ENCODE peak calls at places on chromosomes 2 and 18, in five cellular contexts. Q is H1, U is K562, R is IMR-90, S is HepG2. W is an unnamed sample.

GRCh38 chr2:237062585-237062984 is 23.1 kb upstream of the COPS8 start:
- DNase-seq in R (peak), U (no peak), Q (no peak), S (no peak), W (no peak)

GRCh38 chr2:232316382-232317190 is 62.0 kb upstream of the ALPP start:
- DNase-seq in S (no peak), U (no peak), R (no peak), Q (no peak), W (no peak)

GRCh38 chr2:74919827-74920226 is 38.6 kb upstream of the POLE4 start:
- DNase-seq in Q (peak), R (peak), S (peak), U (peak), W (peak)

GRCh38 chr18:7117390-7118355 is at the start of gene LAMA1:
- DNase-seq in S (no peak), U (no peak), R (peak), Q (peak), W (no peak)

GRCh38 chr2:226835420-226835795 is 446 bp upstream of the RHBDD1 start:
- DNase-seq in U (peak), Q (no peak), S (no peak), R (peak), W (peak)

GRCh38 chr2:150469706-150470105 is 17.8 kb downstream of the RND3 start:
- DNase-seq in U (no peak), S (no peak), R (peak), Q (no peak), W (no peak)

GRCh38 chr2:68292108-68292710 is 27.5 kb downstream of the CNRIP1 start:
- DNase-seq in S (peak), R (peak), Q (no peak), U (peak), W (peak)

GRCh38 chr2:134739879-134740301 is 21.1 kb upstream of the TMEM163 start:
- DNase-seq in S (no peak), R (peak), Q (no peak), U (no peak), W (no peak)

GRCh38 chr18:24103622-24104021 is 35.2 kb upstream of the CABYR start:
- DNase-seq in S (no peak), U (no peak), Q (no peak), R (peak), W (no peak)

GRCh38 chr2:437180-437579 is 149.3 kb upstream of the ALKAL2 start:
- DNase-seq in R (no peak), Q (no peak), U (no peak), S (no peak), W (no peak)

GRCh38 chr2:128636802-128637147 is 318.1 kb upstream of the HS6ST1 start:
- DNase-seq in R (no peak), Q (no peak), S (no peak), U (no peak), W (no peak)

GRCh38 chr2:215388002-215388728 is 47.7 kb downstream of the FN1 start:
- DNase-seq in R (no peak), U (peak), Q (no peak), S (no peak), W (no peak)

GRCh38 chr2:130374587-130375290 is 18.9 kb downstream of the PTPN18 start:
- DNase-seq in S (no peak), Q (no peak), U (peak), R (peak), W (no peak)

GRCh38 chr18:57352271-57352701 is at the start of gene ST8SIA3:
- DNase-seq in R (no peak), S (no peak), U (no peak), Q (no peak), W (no peak)

GRCh38 chr2:216001201-216001600 is 12.2 kb downstream of the MREG start:
- DNase-seq in U (no peak), Q (no peak), S (no peak), R (no peak), W (no peak)

GRCh38 chr2:97714084-97714949 is 941 bp downstream of the ZAP70 start:
- DNase-seq in R (no peak), U (no peak), S (no peak), Q (no peak), W (no peak)

GRCh38 chr2:172204309-172204708 is 101.6 kb upstream of the DLX2 start:
- DNase-seq in U (no peak), Q (no peak), S (no peak), R (peak), W (no peak)

GRCh38 chr2:65550246-65550645 is 117.8 kb upstream of the SPRED2 start:
- DNase-seq in Q (no peak), R (no peak), U (no peak), S (no peak), W (no peak)

GRCh38 chr2:203019142-203019541 is 4.5 kb downstream of the NBEAL1 start:
- DNase-seq in U (no peak), R (no peak), S (no peak), Q (no peak), W (no peak)

GRCh38 chr2:84697895-84698294 is 181.6 kb downstream of the DNAH6 start:
- DNase-seq in R (no peak), Q (no peak), S (no peak), U (no peak), W (peak)

GRCh38 chr2:179854891-179855290 is 6.5 kb downstream of the ZNF385B start:
- DNase-seq in S (no peak), U (no peak), R (no peak), Q (no peak), W (no peak)

GRCh38 chr2:195636890-195637289 is 20.1 kb upstream of the SLC39A10 start:
- DNase-seq in Q (no peak), U (peak), R (peak), S (no peak), W (no peak)

GRCh38 chr2:109451671-109452070 is 162.1 kb downstream of the SEPTIN10 start:
- DNase-seq in S (no peak), U (no peak), R (no peak), Q (no peak), W (no peak)

GRCh38 chr2:158729873-158730620 is 65.1 kb upstream of the DAPL1 start:
- DNase-seq in Q (no peak), R (no peak), S (no peak), U (no peak), W (no peak)

GRCh38 chr2:104734937-104735586 is 118.9 kb upstream of the POU3F3 start:
- DNase-seq in U (no peak), R (no peak), Q (no peak), S (no peak), W (no peak)

GRCh38 chr2:186820303-186820702 is 28.7 kb downstream of the ZSWIM2 start:
- DNase-seq in Q (no peak), S (no peak), R (peak), U (no peak), W (no peak)

GRCh38 chr18:44679912-44680270 is 797 bp upstream of the SETBP1 start:
- DNase-seq in Q (no peak), U (peak), S (no peak), R (peak), W (peak)

GRCh38 chr18:48789259-48789812 is 161.4 kb downstream of the SMAD7 start:
- DNase-seq in U (no peak), S (no peak), R (no peak), Q (no peak), W (no peak)

GRCh38 chr18:79915161-79916127 is 36.0 kb downstream of the SLC66A2 start:
- DNase-seq in U (no peak), Q (no peak), R (no peak), S (no peak), W (no peak)

GRCh38 chr2:226447896-226448295 is 351.7 kb downstream of the IRS1 start:
- DNase-seq in U (no peak), Q (no peak), R (peak), S (no peak), W (no peak)

DNA sequence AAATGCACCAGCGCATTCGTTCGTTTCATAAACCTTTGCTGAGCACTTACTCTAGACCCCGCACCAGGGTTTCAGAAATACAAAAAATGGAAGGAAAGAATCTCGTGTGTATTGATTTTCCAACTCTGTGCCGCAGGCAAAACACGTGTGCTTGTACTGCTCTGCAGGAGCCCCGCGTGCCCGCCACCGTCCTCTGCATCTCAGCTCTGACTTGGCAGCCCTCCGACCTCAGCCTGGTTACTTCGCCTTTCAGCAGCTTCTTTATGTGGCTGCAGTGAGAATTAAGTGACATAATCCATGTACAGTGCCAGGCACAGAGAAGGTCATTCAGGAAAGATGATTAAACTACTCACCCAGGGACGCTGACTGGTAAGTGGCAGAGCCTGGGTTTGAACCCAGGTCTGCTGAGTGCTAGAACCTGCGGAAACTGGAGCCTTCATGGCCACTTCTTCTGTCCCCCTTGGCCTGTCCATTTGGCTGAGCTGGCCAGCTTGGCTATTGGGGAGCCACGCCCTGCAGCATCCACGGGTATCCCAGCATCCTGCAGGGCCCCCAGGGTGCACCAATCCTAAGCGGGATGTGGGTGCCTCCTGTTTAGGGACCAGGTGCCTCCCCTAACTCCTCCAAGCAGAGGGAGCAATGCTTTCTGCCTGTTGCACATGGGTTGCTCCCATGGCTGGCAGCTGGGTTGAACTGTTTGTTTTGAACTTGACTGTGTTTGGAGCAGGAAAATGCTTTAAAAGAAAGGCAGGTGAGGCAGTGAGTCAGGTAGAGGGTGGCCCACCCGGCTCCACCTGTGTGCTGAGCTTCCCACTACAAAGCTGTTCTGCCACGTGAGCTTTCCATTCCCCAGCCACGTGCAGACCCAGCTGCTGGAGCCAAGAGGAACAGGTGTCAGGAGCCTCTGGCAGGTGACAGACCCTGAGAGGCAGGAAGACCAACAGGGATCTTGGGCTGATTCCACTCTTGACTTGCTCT is 34.3 kb downstream of the INHBB start:
- DNase-seq in Q (no peak), R (no peak), U (no peak), S (no peak), W (no peak)
- TF ChIP-seq MAFK in Q (no peak), R (no peak), U (no peak), S (no peak), W (no peak)

DNA sequence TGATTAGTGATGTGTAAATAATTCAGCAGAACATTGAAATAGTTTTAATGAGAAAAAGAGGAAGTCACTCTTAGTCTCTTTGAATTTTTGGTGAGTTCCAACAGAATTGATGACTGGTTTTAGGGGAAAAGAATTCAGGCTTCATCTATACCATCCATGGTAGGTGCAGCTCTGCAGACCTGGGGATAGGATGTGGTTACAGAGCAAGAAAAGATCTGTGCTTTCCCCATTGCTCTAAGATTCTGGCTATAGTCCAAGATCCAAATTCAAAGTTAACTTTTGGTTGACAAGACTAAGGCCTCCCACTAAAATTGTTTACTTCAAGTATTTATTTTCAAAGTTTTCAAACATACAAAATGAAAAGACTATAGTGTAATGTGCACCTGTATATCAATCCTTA is 3.6 kb downstream of the UGT1A10 start:
- DNase-seq in U (no peak), R (no peak), S (no peak), Q (no peak), W (no peak)
- TF ChIP-seq MAFK in U (no peak), R (no peak), S (no peak), Q (no peak), W (no peak)

GRCh38 chr2:16438571-16439294 is 226.9 kb downstream of the CYRIA start:
- DNase-seq in S (no peak), R (no peak), U (peak), Q (no peak), W (no peak)
- TF ChIP-seq MAFK in S (no peak), R (no peak), U (no peak), Q (no peak), W (no peak)

GRCh38 chr2:240364582-240364960 is 70.9 kb upstream of the GPC1 start:
- DNase-seq in R (no peak), S (no peak), U (no peak), Q (no peak), W (no peak)
- TF ChIP-seq MAFK in R (no peak), S (no peak), U (no peak), Q (no peak), W (no peak)

GRCh38 chr2:45260946-45261345 is 251.7 kb upstream of the SIX2 start:
- DNase-seq in U (no peak), Q (no peak), R (no peak), S (no peak), W (no peak)

GRCh38 chr2:45257820-45258219 is 248.6 kb upstream of the SIX2 start:
- DNase-seq in R (no peak), U (no peak), Q (no peak), S (no peak), W (no peak)

GRCh38 chr2:45258251-45258775 is 249.1 kb upstream of the SIX2 start:
- DNase-seq in Q (no peak), R (no peak), S (no peak), U (no peak), W (no peak)

GRCh38 chr2:45259547-45260160 is 250.4 kb upstream of the SIX2 start:
- DNase-seq in Q (no peak), U (no peak), S (no peak), R (no peak), W (no peak)

DNA sequence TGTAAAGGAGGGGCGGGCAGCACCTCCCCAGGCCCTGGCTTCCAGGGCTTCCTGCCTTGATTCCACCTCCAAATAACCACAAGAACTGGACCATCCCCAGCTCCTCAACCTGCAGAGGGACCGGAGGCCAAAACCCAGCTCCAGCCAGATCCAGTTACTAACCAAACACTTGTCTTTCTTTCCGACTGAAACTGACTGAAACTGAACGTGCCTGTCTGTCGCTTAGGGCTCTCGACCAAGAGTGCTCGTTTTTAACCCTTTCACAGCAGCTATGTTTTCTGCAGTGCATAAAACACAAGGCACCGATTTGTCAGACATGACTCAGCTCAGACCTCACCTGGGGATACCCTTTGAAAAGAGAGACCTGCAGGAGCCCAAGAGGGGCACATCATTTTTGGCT is 249.9 kb upstream of the SIX2 start:
- DNase-seq in S (peak), Q (no peak), R (no peak), U (no peak), W (no peak)
- TF ChIP-seq MAFK in S (no peak), Q (no peak), R (no peak), U (no peak), W (no peak)

GRCh38 chr2:219443697-219444023 is 9.0 kb downstream of the SPEG start:
- DNase-seq in U (no peak), Q (no peak), S (no peak), R (no peak), W (no peak)

GRCh38 chr2:219442206-219443015 is 7.8 kb downstream of the SPEG start:
- DNase-seq in Q (no peak), U (no peak), R (no peak), S (no peak), W (no peak)

GRCh38 chr2:219443016-219443696 is 8.5 kb downstream of the SPEG start:
- DNase-seq in U (no peak), R (peak), Q (no peak), S (no peak), W (no peak)

GRCh38 chr2:219440388-219441256 is 6.0 kb downstream of the SPEG start:
- DNase-seq in S (no peak), Q (no peak), R (peak), U (no peak), W (no peak)

DNA sequence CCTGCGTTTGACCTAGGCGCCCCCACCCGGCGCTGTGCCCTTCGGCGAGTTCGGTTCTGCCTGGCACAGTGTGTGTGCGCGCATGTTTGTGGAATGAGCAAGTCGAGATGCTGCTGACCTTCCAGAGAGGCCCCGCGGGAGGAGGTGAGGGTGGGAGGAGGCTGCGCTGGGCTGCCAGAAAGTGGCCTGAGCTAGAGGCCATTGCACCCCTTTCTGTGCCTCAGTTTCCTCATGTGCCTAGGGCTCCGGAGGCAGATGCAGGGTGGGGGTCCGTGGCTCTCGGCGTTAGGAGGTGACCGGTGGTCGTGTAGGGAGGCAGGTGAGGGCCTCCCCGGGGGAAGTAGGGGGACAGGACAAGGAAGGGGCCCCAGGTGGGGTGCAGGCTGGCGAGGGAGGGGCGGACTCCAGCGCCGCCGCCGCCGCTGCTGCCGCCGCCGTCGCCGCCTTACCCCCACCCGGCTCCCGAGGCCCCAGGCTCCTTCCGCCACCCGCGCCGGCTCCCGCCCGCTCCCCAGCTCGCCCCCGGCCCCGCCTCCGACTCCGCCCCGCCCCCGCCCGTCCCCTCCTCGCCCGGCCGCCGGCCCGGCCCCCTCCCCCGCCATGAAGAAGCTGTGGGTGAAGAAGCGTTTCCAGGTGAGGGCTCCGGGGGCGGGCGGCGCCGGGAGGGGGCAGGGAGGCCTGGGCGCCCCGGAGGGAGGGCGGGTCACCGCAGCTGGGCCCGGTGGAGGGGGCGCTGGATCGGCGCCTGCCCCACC is 7.0 kb downstream of the SPEG start:
- DNase-seq in U (peak), S (no peak), Q (no peak), R (peak), W (peak)
- TF ChIP-seq MAFK in U (no peak), S (no peak), Q (no peak), R (no peak), W (no peak)

GRCh38 chr2:110883401-110883800 is 151.0 kb downstream of the ACOXL start:
- DNase-seq in R (peak), Q (no peak), S (no peak), U (no peak), W (no peak)
- TF ChIP-seq MAFK in R (no peak), Q (no peak), S (no peak), U (no peak), W (no peak)

GRCh38 chr2:141271346-141271745 is 859.5 kb downstream of the LRP1B start:
- DNase-seq in R (no peak), Q (no peak), U (no peak), S (no peak), W (no peak)
- TF ChIP-seq MAFK in R (no peak), Q (no peak), U (no peak), S (no peak), W (no peak)

GRCh38 chr2:46264447-46264846 is 32.8 kb upstream of the EPAS1 start:
- DNase-seq in R (no peak), U (no peak), Q (no peak), S (no peak), W (no peak)
- TF ChIP-seq MAFK in R (no peak), U (no peak), Q (no peak), S (no peak), W (no peak)

DNA sequence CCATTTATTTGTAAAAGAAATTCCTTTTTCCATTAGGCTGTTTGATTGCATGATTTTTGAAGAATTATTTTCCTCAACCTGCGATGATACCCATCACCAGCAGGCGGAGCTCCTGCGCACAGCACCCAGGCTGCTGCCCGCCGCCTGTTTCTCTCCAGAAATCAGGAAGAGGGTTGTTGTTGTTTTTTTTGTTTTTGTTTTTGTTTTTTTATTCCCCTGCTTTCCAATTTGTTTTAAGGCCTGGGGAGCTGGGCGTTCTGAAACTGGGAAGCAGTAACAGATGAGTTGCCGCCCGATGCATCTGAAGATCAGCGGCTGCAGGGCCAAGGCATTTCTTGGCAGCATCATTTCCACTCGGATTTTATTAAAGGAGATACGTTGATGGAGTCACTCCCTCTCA is 132.1 kb downstream of the MBP start:
- DNase-seq in U (peak), Q (no peak), R (peak), S (no peak), W (peak)
- TF ChIP-seq MAFK in U (no peak), Q (no peak), R (no peak), S (no peak), W (no peak)